ENCODE peak calls at places on chromosome 4, in four cellular contexts. One of them, this sample, is unnamed.

GRCh38 chr4:15020502-15021286 is 18.4 kb downstream of the CPEB2 start:
- DNase-seq in fibroblast of the conjunctiva: no peak
- DNase-seq in epithelial cell of esophagus: no peak
- DNase-seq in neural progenitor cell: no peak
- DNase-seq in this sample: no peak

GRCh38 chr4:112302320-112303274 is 5.4 kb downstream of the ALPK1 start:
- DNase-seq in fibroblast of the conjunctiva: no peak
- DNase-seq in epithelial cell of esophagus: no peak
- DNase-seq in neural progenitor cell: no peak
- DNase-seq in this sample: no peak

GRCh38 chr4:128565565-128566186 is 243.8 kb upstream of the JADE1 start:
- DNase-seq in epithelial cell of esophagus: peak
- DNase-seq in fibroblast of the conjunctiva: no peak
- DNase-seq in neural progenitor cell: peak
- DNase-seq in this sample: no peak

GRCh38 chr4:19711871-19712270 is 539.8 kb upstream of the SLIT2 start:
- DNase-seq in neural progenitor cell: no peak
- DNase-seq in fibroblast of the conjunctiva: peak
- DNase-seq in epithelial cell of esophagus: peak
- DNase-seq in this sample: peak

GRCh38 chr4:152189451-152190179 is 346.3 kb downstream of the FBXW7 start:
- DNase-seq in epithelial cell of esophagus: no peak
- DNase-seq in fibroblast of the conjunctiva: no peak
- DNase-seq in neural progenitor cell: no peak
- DNase-seq in this sample: no peak

GRCh38 chr4:111813565-111814140 is 331.6 kb upstream of the FAM241A start:
- DNase-seq in fibroblast of the conjunctiva: no peak
- DNase-seq in neural progenitor cell: no peak
- DNase-seq in epithelial cell of esophagus: no peak
- DNase-seq in this sample: no peak

GRCh38 chr4:19010766-19011165 is 989.2 kb upstream of the LCORL start:
- DNase-seq in fibroblast of the conjunctiva: no peak
- DNase-seq in epithelial cell of esophagus: no peak
- DNase-seq in neural progenitor cell: peak
- DNase-seq in this sample: no peak

GRCh38 chr4:56544573-56545131 is 39.1 kb downstream of the ARL9 start:
- DNase-seq in epithelial cell of esophagus: peak
- DNase-seq in fibroblast of the conjunctiva: peak
- DNase-seq in neural progenitor cell: peak
- DNase-seq in this sample: peak

GRCh38 chr4:18069806-18070205 is 48.3 kb upstream of the LCORL start:
- DNase-seq in fibroblast of the conjunctiva: no peak
- DNase-seq in epithelial cell of esophagus: no peak
- DNase-seq in neural progenitor cell: no peak
- DNase-seq in this sample: no peak

GRCh38 chr4:140137654-140138053 is 16.3 kb downstream of the MAML3 start:
- DNase-seq in neural progenitor cell: no peak
- DNase-seq in fibroblast of the conjunctiva: no peak
- DNase-seq in epithelial cell of esophagus: no peak
- DNase-seq in this sample: no peak

GRCh38 chr4:136651932-136652331 is 880.4 kb downstream of the PCDH18 start:
- DNase-seq in neural progenitor cell: no peak
- DNase-seq in fibroblast of the conjunctiva: no peak
- DNase-seq in epithelial cell of esophagus: no peak
- DNase-seq in this sample: no peak

GRCh38 chr4:38610844-38611550 is 53.0 kb upstream of the KLF3 start:
- DNase-seq in neural progenitor cell: no peak
- DNase-seq in fibroblast of the conjunctiva: no peak
- DNase-seq in epithelial cell of esophagus: no peak
- DNase-seq in this sample: no peak

GRCh38 chr4:107629318-107629717 is 90.7 kb downstream of the PAPSS1 start:
- DNase-seq in fibroblast of the conjunctiva: no peak
- DNase-seq in neural progenitor cell: no peak
- DNase-seq in epithelial cell of esophagus: no peak
- DNase-seq in this sample: no peak

GRCh38 chr4:93731448-93731847 is 97.1 kb upstream of the ATOH1 start:
- DNase-seq in epithelial cell of esophagus: peak
- DNase-seq in neural progenitor cell: no peak
- DNase-seq in fibroblast of the conjunctiva: no peak
- DNase-seq in this sample: no peak

GRCh38 chr4:121690001-121690400 is 6.8 kb downstream of the ANXA5 start:
- DNase-seq in neural progenitor cell: no peak
- DNase-seq in fibroblast of the conjunctiva: no peak
- DNase-seq in epithelial cell of esophagus: peak
- DNase-seq in this sample: peak

GRCh38 chr4:128163177-128164117 is 102.3 kb downstream of the LARP1B start:
- DNase-seq in fibroblast of the conjunctiva: peak
- DNase-seq in neural progenitor cell: no peak
- DNase-seq in epithelial cell of esophagus: peak
- DNase-seq in this sample: no peak

GRCh38 chr4:99857302-99857701 is 36.9 kb downstream of the LAMTOR3 start:
- DNase-seq in fibroblast of the conjunctiva: no peak
- DNase-seq in neural progenitor cell: no peak
- DNase-seq in epithelial cell of esophagus: no peak
- DNase-seq in this sample: no peak

GRCh38 chr4:7243609-7244342 is 51.4 kb downstream of the SORCS2 start:
- DNase-seq in fibroblast of the conjunctiva: no peak
- DNase-seq in epithelial cell of esophagus: no peak
- DNase-seq in neural progenitor cell: no peak
- DNase-seq in this sample: no peak

GRCh38 chr4:26307027-26307426 is 13.8 kb upstream of the RBPJ start:
- DNase-seq in fibroblast of the conjunctiva: no peak
- DNase-seq in epithelial cell of esophagus: no peak
- DNase-seq in neural progenitor cell: no peak
- DNase-seq in this sample: no peak

GRCh38 chr4:114209589-114209988 is 230.1 kb upstream of the ARSJ start:
- DNase-seq in fibroblast of the conjunctiva: no peak
- DNase-seq in neural progenitor cell: no peak
- DNase-seq in epithelial cell of esophagus: no peak
- DNase-seq in this sample: no peak

This sample was measured in amniotic stem cell.